ENCODE peak calls at places on chromosome 1, in ten cellular contexts. One of them, this sample, is unnamed.

GRCh38 chr1:165793951-165794350 is 25.3 kb upstream of the TMCO1 start:
- DNase-seq in transverse colon: no peak
- DNase-seq in endothelial cell of umbilical vein: no peak
- DNase-seq in upper lobe of left lung: no peak
- DNase-seq in body of pancreas: no peak
- DNase-seq in NB4: no peak
- DNase-seq in uterus: no peak
- DNase-seq in H54: no peak
- DNase-seq in prostate gland: no peak
- DNase-seq in ovary: no peak
- DNase-seq in this sample: no peak

GRCh38 chr1:207852576-207853371 is 58.2 kb downstream of the CD34 start:
- DNase-seq in transverse colon: no peak
- DNase-seq in endothelial cell of umbilical vein: no peak
- DNase-seq in upper lobe of left lung: no peak
- DNase-seq in body of pancreas: no peak
- DNase-seq in NB4: no peak
- DNase-seq in uterus: no peak
- DNase-seq in H54: no peak
- DNase-seq in prostate gland: no peak
- DNase-seq in ovary: no peak
- DNase-seq in this sample: no peak

GRCh38 chr1:168465942-168466702 is 77.7 kb downstream of the XCL2 start:
- DNase-seq in transverse colon: peak
- DNase-seq in endothelial cell of umbilical vein: no peak
- DNase-seq in upper lobe of left lung: no peak
- DNase-seq in body of pancreas: peak
- DNase-seq in NB4: peak
- DNase-seq in uterus: peak
- DNase-seq in H54: no peak
- DNase-seq in prostate gland: peak
- DNase-seq in ovary: peak
- DNase-seq in this sample: no peak

GRCh38 chr1:218294531-218294930 is 9.4 kb downstream of the RRP15 start:
- DNase-seq in transverse colon: no peak
- DNase-seq in endothelial cell of umbilical vein: no peak
- DNase-seq in upper lobe of left lung: no peak
- DNase-seq in body of pancreas: no peak
- DNase-seq in NB4: no peak
- DNase-seq in uterus: no peak
- DNase-seq in H54: no peak
- DNase-seq in prostate gland: no peak
- DNase-seq in ovary: no peak
- DNase-seq in this sample: no peak

GRCh38 chr1:227560814-227561213 is 2.5 kb upstream of the ZNF678 start:
- DNase-seq in transverse colon: no peak
- DNase-seq in endothelial cell of umbilical vein: no peak
- DNase-seq in upper lobe of left lung: peak
- DNase-seq in body of pancreas: peak
- DNase-seq in NB4: no peak
- DNase-seq in uterus: no peak
- DNase-seq in H54: no peak
- DNase-seq in prostate gland: no peak
- DNase-seq in ovary: peak
- DNase-seq in this sample: no peak

GRCh38 chr1:172487550-172487949 is 43.7 kb upstream of the PIGC start:
- DNase-seq in transverse colon: no peak
- DNase-seq in endothelial cell of umbilical vein: no peak
- DNase-seq in upper lobe of left lung: no peak
- DNase-seq in body of pancreas: no peak
- DNase-seq in NB4: no peak
- DNase-seq in uterus: no peak
- DNase-seq in H54: no peak
- DNase-seq in prostate gland: no peak
- DNase-seq in ovary: no peak
- DNase-seq in this sample: no peak

GRCh38 chr1:240122639-240123604 is 31.2 kb downstream of the FMN2 start:
- DNase-seq in transverse colon: peak
- DNase-seq in endothelial cell of umbilical vein: no peak
- DNase-seq in upper lobe of left lung: no peak
- DNase-seq in body of pancreas: peak
- DNase-seq in NB4: no peak
- DNase-seq in uterus: no peak
- DNase-seq in H54: no peak
- DNase-seq in prostate gland: no peak
- DNase-seq in ovary: no peak
- DNase-seq in this sample: no peak

GRCh38 chr1:206512521-206513180 is 5.3 kb downstream of the RASSF5 start:
- DNase-seq in transverse colon: no peak
- DNase-seq in endothelial cell of umbilical vein: no peak
- DNase-seq in upper lobe of left lung: no peak
- DNase-seq in body of pancreas: no peak
- DNase-seq in NB4: no peak
- DNase-seq in uterus: no peak
- DNase-seq in H54: no peak
- DNase-seq in prostate gland: no peak
- DNase-seq in ovary: no peak
- DNase-seq in this sample: no peak

DNA sequence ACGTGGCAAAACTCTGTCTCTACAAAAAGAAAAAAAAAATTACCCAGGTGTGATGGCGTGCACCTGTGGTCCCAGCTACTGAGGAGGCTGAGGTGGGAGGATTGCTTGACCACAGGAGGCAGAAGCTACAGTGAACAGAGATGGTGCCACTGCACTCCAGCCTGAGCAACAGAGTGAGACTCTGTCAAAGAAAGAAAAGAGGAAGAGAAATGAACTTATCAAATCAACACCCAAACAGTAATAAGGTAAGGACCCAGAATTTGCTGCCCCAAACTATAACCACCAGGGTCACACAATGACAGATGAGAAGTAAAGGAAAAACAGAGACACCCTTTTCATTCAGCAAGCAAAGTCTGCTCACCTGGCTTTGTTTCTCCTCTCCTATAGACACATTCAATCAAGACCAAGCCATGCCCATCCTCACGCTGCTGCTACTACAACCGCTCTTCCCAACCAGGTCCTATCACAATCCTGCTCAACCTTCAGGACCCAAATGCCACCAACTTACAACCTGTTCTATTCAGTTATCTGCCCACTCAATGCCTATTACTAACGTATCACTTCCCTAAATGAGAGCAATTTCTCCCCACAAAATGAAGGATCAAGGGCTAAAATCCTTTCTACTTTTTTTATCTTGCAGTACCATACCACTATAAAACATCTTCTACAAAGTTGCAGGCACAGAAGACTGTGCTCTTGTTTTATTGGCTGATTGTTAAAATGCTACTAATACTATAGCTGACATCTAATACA is 183.5 kb downstream of the RERE start:
- DNase-seq in transverse colon: no peak
- DNase-seq in endothelial cell of umbilical vein: no peak
- DNase-seq in upper lobe of left lung: no peak
- DNase-seq in body of pancreas: no peak
- DNase-seq in NB4: no peak
- DNase-seq in uterus: no peak
- DNase-seq in H54: no peak
- DNase-seq in prostate gland: no peak
- DNase-seq in ovary: no peak
- DNase-seq in this sample: no peak
- TF ChIP-seq POLR2A in transverse colon: no peak
- TF ChIP-seq POLR2A in endothelial cell of umbilical vein: no peak
- TF ChIP-seq POLR2A in upper lobe of left lung: no peak
- TF ChIP-seq POLR2A in body of pancreas: no peak
- TF ChIP-seq POLR2A in NB4: no peak
- TF ChIP-seq POLR2A in uterus: no peak
- TF ChIP-seq POLR2A in H54: no peak
- TF ChIP-seq POLR2A in prostate gland: no peak
- TF ChIP-seq POLR2A in ovary: no peak
- TF ChIP-seq POLR2A in this sample: no peak

GRCh38 chr1:10211805-10212405 is 1.5 kb downstream of the KIF1B start:
- DNase-seq in transverse colon: no peak
- DNase-seq in endothelial cell of umbilical vein: no peak
- DNase-seq in upper lobe of left lung: no peak
- DNase-seq in body of pancreas: peak
- DNase-seq in NB4: no peak
- DNase-seq in uterus: no peak
- DNase-seq in H54: peak
- DNase-seq in prostate gland: no peak
- DNase-seq in ovary: no peak
- DNase-seq in this sample: no peak

GRCh38 chr1:10210841-10211804 is 753 bp downstream of the KIF1B start:
- DNase-seq in transverse colon: peak
- DNase-seq in endothelial cell of umbilical vein: peak
- DNase-seq in upper lobe of left lung: no peak
- DNase-seq in body of pancreas: peak
- DNase-seq in NB4: peak
- DNase-seq in uterus: peak
- DNase-seq in H54: peak
- DNase-seq in prostate gland: peak
- DNase-seq in ovary: peak
- DNase-seq in this sample: peak

GRCh38 chr1:10209590-10209904 is 823 bp upstream of the KIF1B start:
- DNase-seq in transverse colon: no peak
- DNase-seq in endothelial cell of umbilical vein: no peak
- DNase-seq in upper lobe of left lung: no peak
- DNase-seq in body of pancreas: no peak
- DNase-seq in NB4: no peak
- DNase-seq in uterus: no peak
- DNase-seq in H54: no peak
- DNase-seq in prostate gland: no peak
- DNase-seq in ovary: no peak
- DNase-seq in this sample: no peak

GRCh38 chr1:10208537-10208936 is 1.8 kb upstream of the KIF1B start:
- DNase-seq in transverse colon: no peak
- DNase-seq in endothelial cell of umbilical vein: no peak
- DNase-seq in upper lobe of left lung: no peak
- DNase-seq in body of pancreas: no peak
- DNase-seq in NB4: peak
- DNase-seq in uterus: no peak
- DNase-seq in H54: no peak
- DNase-seq in prostate gland: no peak
- DNase-seq in ovary: no peak
- DNase-seq in this sample: no peak

GRCh38 chr1:10209905-10210810 is at the start of gene KIF1B:
- DNase-seq in transverse colon: peak
- DNase-seq in endothelial cell of umbilical vein: peak
- DNase-seq in upper lobe of left lung: peak
- DNase-seq in body of pancreas: peak
- DNase-seq in NB4: peak
- DNase-seq in uterus: peak
- DNase-seq in H54: peak
- DNase-seq in prostate gland: peak
- DNase-seq in ovary: peak
- DNase-seq in this sample: peak
- TF ChIP-seq POLR2A in transverse colon: peak
- TF ChIP-seq POLR2A in endothelial cell of umbilical vein: peak
- TF ChIP-seq POLR2A in upper lobe of left lung: peak
- TF ChIP-seq POLR2A in body of pancreas: peak
- TF ChIP-seq POLR2A in NB4: peak
- TF ChIP-seq POLR2A in uterus: peak
- TF ChIP-seq POLR2A in H54: peak
- TF ChIP-seq POLR2A in prostate gland: peak
- TF ChIP-seq POLR2A in ovary: peak
- TF ChIP-seq POLR2A in this sample: peak

GRCh38 chr1:6392880-6393399 is 627 bp downstream of the ACOT7 start:
- DNase-seq in transverse colon: no peak
- DNase-seq in endothelial cell of umbilical vein: no peak
- DNase-seq in upper lobe of left lung: no peak
- DNase-seq in body of pancreas: no peak
- DNase-seq in NB4: no peak
- DNase-seq in uterus: no peak
- DNase-seq in H54: no peak
- DNase-seq in prostate gland: no peak
- DNase-seq in ovary: no peak
- DNase-seq in this sample: no peak

GRCh38 chr1:6389971-6390370 is 3.6 kb downstream of the ACOT7 start:
- DNase-seq in transverse colon: no peak
- DNase-seq in endothelial cell of umbilical vein: no peak
- DNase-seq in upper lobe of left lung: no peak
- DNase-seq in body of pancreas: no peak
- DNase-seq in NB4: no peak
- DNase-seq in uterus: no peak
- DNase-seq in H54: no peak
- DNase-seq in prostate gland: no peak
- DNase-seq in ovary: no peak
- DNase-seq in this sample: no peak

GRCh38 chr1:6392081-6392879 is 1.3 kb downstream of the ACOT7 start:
- DNase-seq in transverse colon: no peak
- DNase-seq in endothelial cell of umbilical vein: peak
- DNase-seq in upper lobe of left lung: no peak
- DNase-seq in body of pancreas: no peak
- DNase-seq in NB4: peak
- DNase-seq in uterus: no peak
- DNase-seq in H54: no peak
- DNase-seq in prostate gland: no peak
- DNase-seq in ovary: no peak
- DNase-seq in this sample: no peak

GRCh38 chr1:6396998-6397397 is 3.4 kb upstream of the ACOT7 start:
- DNase-seq in transverse colon: no peak
- DNase-seq in endothelial cell of umbilical vein: no peak
- DNase-seq in upper lobe of left lung: no peak
- DNase-seq in body of pancreas: no peak
- DNase-seq in NB4: no peak
- DNase-seq in uterus: no peak
- DNase-seq in H54: no peak
- DNase-seq in prostate gland: no peak
- DNase-seq in ovary: no peak
- DNase-seq in this sample: no peak

DNA sequence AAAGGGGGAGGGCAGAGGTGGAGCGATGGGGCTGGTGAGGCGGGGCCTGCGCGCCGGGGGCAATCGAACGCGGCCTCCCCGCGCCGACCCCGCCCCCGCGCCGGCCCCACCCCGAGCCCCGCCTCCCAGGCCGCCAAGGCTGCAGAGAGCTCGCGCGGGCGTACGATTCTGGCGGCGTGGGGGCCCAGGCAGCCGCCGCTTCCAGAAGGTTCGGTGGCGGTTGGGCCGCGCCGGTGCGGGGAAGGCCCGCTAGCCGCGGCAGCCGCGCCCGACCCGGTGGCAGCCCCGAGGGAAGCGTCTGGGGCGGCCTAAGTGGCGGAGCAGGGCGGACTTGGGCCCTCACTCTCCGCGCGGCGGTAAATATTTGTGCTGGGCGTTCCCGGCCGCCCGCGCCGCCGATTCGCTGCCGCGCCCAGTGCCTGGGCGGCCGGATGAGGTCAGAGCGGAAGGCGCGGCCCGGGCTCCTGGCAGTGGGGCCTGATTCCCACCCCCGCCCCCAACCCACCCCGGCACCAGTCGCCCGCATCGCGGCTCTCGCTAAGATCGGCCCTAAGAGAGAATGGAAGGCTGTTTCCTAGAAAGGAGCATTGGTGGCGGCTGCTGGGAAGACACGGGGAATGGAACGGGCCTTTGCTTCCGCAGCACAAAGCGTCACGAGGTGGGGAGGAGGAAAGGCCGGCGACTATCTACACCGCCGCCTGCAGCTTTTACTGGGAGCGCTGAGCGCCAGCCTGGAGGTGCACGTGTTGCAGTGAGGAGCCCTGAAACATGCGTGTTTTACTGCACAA is at the start of gene ACOT7:
- DNase-seq in transverse colon: peak
- DNase-seq in endothelial cell of umbilical vein: peak
- DNase-seq in upper lobe of left lung: peak
- DNase-seq in body of pancreas: peak
- DNase-seq in NB4: peak
- DNase-seq in uterus: peak
- DNase-seq in H54: peak
- DNase-seq in prostate gland: peak
- DNase-seq in ovary: peak
- DNase-seq in this sample: peak
- TF ChIP-seq POLR2A in transverse colon: peak
- TF ChIP-seq POLR2A in endothelial cell of umbilical vein: peak
- TF ChIP-seq POLR2A in upper lobe of left lung: no peak
- TF ChIP-seq POLR2A in body of pancreas: peak
- TF ChIP-seq POLR2A in NB4: peak
- TF ChIP-seq POLR2A in uterus: peak
- TF ChIP-seq POLR2A in H54: peak
- TF ChIP-seq POLR2A in prostate gland: peak
- TF ChIP-seq POLR2A in ovary: peak
- TF ChIP-seq POLR2A in this sample: peak

DNA sequence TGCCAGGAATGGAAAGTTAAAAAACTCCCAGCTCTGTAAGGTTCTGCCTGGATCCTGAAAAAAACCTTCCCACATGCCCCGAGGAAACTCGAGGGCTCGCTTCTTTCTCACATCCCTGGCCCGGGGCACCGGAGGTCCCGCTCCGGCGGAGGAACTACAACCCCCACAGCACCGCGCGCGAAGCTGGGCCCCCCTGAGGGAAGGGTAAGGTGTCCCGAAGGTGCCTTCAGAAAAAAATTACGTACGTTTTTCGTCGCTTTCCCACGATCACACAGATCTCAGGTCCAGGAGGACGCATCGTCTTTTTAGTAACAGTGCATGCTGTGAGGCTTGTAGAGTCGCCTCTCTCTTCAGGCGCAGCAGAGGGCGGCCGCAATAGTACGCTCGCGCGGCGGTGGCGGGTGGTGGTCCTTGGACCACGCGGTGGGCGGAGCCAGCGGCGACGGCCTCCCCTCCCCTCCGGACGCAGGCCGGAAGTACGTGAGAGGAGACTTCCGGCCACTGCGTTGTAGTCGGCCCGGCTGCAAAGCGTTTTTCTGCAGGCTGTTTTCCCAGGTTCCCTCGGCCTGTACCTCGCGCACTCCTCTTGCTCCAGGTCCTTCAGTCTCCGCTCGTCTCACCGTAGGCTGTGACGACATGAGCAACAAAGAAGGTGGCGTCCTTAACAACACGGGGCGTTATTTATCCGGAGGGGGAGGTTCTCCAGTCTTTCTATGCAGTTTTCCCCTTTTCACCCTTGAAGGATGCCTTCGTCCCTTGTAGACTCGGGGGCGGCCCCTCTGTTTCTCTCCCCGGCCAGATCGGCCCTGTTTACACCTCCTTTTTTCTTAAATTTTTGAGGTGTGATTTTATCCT is at the start of gene TSNAX:
- DNase-seq in transverse colon: peak
- DNase-seq in endothelial cell of umbilical vein: peak
- DNase-seq in upper lobe of left lung: peak
- DNase-seq in body of pancreas: peak
- DNase-seq in NB4: peak
- DNase-seq in uterus: peak
- DNase-seq in H54: peak
- DNase-seq in prostate gland: peak
- DNase-seq in ovary: peak
- DNase-seq in this sample: peak
- TF ChIP-seq POLR2A in transverse colon: peak
- TF ChIP-seq POLR2A in endothelial cell of umbilical vein: peak
- TF ChIP-seq POLR2A in upper lobe of left lung: no peak
- TF ChIP-seq POLR2A in body of pancreas: peak
- TF ChIP-seq POLR2A in NB4: peak
- TF ChIP-seq POLR2A in uterus: peak
- TF ChIP-seq POLR2A in H54: peak
- TF ChIP-seq POLR2A in prostate gland: peak
- TF ChIP-seq POLR2A in ovary: peak
- TF ChIP-seq POLR2A in this sample: peak

This sample was measured in GM12892.